ENCODE peak calls at places on chromosomes 5 and 9, in six cellular contexts. One of them, this sample, is unnamed.

GRCh38 chr9:84759300-84759750 is 89.8 kb downstream of the NTRK2 start:
- DNase-seq in ureter: no peak
- DNase-seq in M059J: peak
- DNase-seq in SHP77: no peak
- DNase-seq in NCI-H69: peak
- DNase-seq in uterus: no peak
- DNase-seq in this sample: peak

GRCh38 chr9:94855919-94856318 is 129.4 kb downstream of the AOPEP start:
- DNase-seq in ureter: no peak
- DNase-seq in M059J: peak
- DNase-seq in SHP77: no peak
- DNase-seq in NCI-H69: no peak
- DNase-seq in uterus: no peak
- DNase-seq in this sample: no peak

GRCh38 chr5:146667633-146668032 is 151.6 kb upstream of the GPR151 start:
- DNase-seq in ureter: no peak
- DNase-seq in M059J: peak
- DNase-seq in SHP77: peak
- DNase-seq in NCI-H69: peak
- DNase-seq in uterus: no peak
- DNase-seq in this sample: peak

GRCh38 chr9:127802576-127803443 is at the start of gene FPGS:
- DNase-seq in ureter: peak
- DNase-seq in M059J: peak
- DNase-seq in SHP77: peak
- DNase-seq in NCI-H69: peak
- DNase-seq in uterus: peak
- DNase-seq in this sample: peak

GRCh38 chr5:8908055-8908683 is 637.7 kb downstream of the SEMA5A start:
- DNase-seq in ureter: no peak
- DNase-seq in M059J: peak
- DNase-seq in SHP77: no peak
- DNase-seq in NCI-H69: peak
- DNase-seq in uterus: no peak
- DNase-seq in this sample: peak

GRCh38 chr9:79061766-79062165 is 510.0 kb upstream of the TLE4 start:
- DNase-seq in ureter: no peak
- DNase-seq in M059J: peak
- DNase-seq in SHP77: no peak
- DNase-seq in NCI-H69: peak
- DNase-seq in uterus: no peak
- DNase-seq in this sample: no peak

GRCh38 chr9:133584167-133584558 is 25.0 kb downstream of the FAM163B start:
- DNase-seq in ureter: no peak
- DNase-seq in M059J: no peak
- DNase-seq in SHP77: no peak
- DNase-seq in NCI-H69: peak
- DNase-seq in uterus: no peak
- DNase-seq in this sample: no peak

GRCh38 chr5:51394609-51395008 is 11.4 kb downstream of the ISL1 start:
- DNase-seq in ureter: no peak
- DNase-seq in M059J: no peak
- DNase-seq in SHP77: no peak
- DNase-seq in NCI-H69: no peak
- DNase-seq in uterus: no peak
- DNase-seq in this sample: no peak

GRCh38 chr9:113624721-113625120 is 161.2 kb downstream of the RGS3 start:
- DNase-seq in ureter: no peak
- DNase-seq in M059J: peak
- DNase-seq in SHP77: no peak
- DNase-seq in NCI-H69: peak
- DNase-seq in uterus: no peak
- DNase-seq in this sample: peak

GRCh38 chr5:115873392-115873791 is 31.7 kb downstream of the AP3S1 start:
- DNase-seq in ureter: no peak
- DNase-seq in M059J: peak
- DNase-seq in SHP77: peak
- DNase-seq in NCI-H69: peak
- DNase-seq in uterus: no peak
- DNase-seq in this sample: peak

GRCh38 chr5:181188700-181189362 is 16.2 kb downstream of the TRIM7 start:
- DNase-seq in ureter: peak
- DNase-seq in M059J: peak
- DNase-seq in SHP77: no peak
- DNase-seq in NCI-H69: no peak
- DNase-seq in uterus: peak
- DNase-seq in this sample: peak

GRCh38 chr5:62466228-62466627 is 53.7 kb downstream of the IPO11 start:
- DNase-seq in ureter: no peak
- DNase-seq in M059J: no peak
- DNase-seq in SHP77: no peak
- DNase-seq in NCI-H69: no peak
- DNase-seq in uterus: no peak
- DNase-seq in this sample: no peak

GRCh38 chr5:155268770-155269425 is 255.3 kb downstream of the KIF4B start:
- DNase-seq in ureter: no peak
- DNase-seq in M059J: no peak
- DNase-seq in SHP77: no peak
- DNase-seq in NCI-H69: no peak
- DNase-seq in uterus: no peak
- DNase-seq in this sample: no peak

GRCh38 chr9:119795395-119795794 is 426.2 kb upstream of the BRINP1 start:
- DNase-seq in ureter: no peak
- DNase-seq in M059J: no peak
- DNase-seq in SHP77: no peak
- DNase-seq in NCI-H69: no peak
- DNase-seq in uterus: no peak
- DNase-seq in this sample: no peak

GRCh38 chr5:119301947-119302346 is 53.9 kb upstream of the TNFAIP8 start:
- DNase-seq in ureter: no peak
- DNase-seq in M059J: no peak
- DNase-seq in SHP77: no peak
- DNase-seq in NCI-H69: no peak
- DNase-seq in uterus: no peak
- DNase-seq in this sample: peak

GRCh38 chr9:19231126-19232035 is 888 bp downstream of the DENND4C start:
- DNase-seq in ureter: peak
- DNase-seq in M059J: peak
- DNase-seq in SHP77: no peak
- DNase-seq in NCI-H69: peak
- DNase-seq in uterus: no peak
- DNase-seq in this sample: peak

GRCh38 chr9:136539427-136540412 is 6.1 kb downstream of the NOTCH1 start:
- DNase-seq in ureter: peak
- DNase-seq in M059J: no peak
- DNase-seq in SHP77: no peak
- DNase-seq in NCI-H69: peak
- DNase-seq in uterus: peak
- DNase-seq in this sample: peak

This sample was measured in kidney tubule cell.